ENCODE peak calls at places on chromosome 4, in four cellular contexts. K is brain microvascular endothelial cell, P is H9, B is left ventricle myocardium inferior. Q is an unnamed sample.

GRCh38 chr4:90582087-90582486 is 454.9 kb downstream of the CCSER1 start:
- DNase-seq in K (no peak), P (no peak), B (no peak), Q (no peak)

GRCh38 chr4:8308856-8309771 is 39.6 kb downstream of the HTRA3 start:
- DNase-seq in K (no peak), P (no peak), B (peak), Q (no peak)

GRCh38 chr4:111961806-111962205 is 183.4 kb upstream of the FAM241A start:
- DNase-seq in K (no peak), P (no peak), B (no peak), Q (no peak)

GRCh38 chr4:71456841-71457240 is 118.0 kb downstream of the SLC4A4 start:
- DNase-seq in K (peak), P (no peak), B (no peak), Q (peak)

GRCh38 chr4:7168106-7168505 is 24.2 kb upstream of the SORCS2 start:
- DNase-seq in K (no peak), P (peak), B (no peak), Q (no peak)

GRCh38 chr4:139403457-139403856 is 50.5 kb upstream of the RAB33B start:
- DNase-seq in K (no peak), P (no peak), B (no peak), Q (no peak)

GRCh38 chr4:175705407-175705806 is 106.7 kb downstream of the GPM6A start:
- DNase-seq in K (peak), P (peak), B (no peak), Q (peak)

GRCh38 chr4:61277785-61278184 is 77.7 kb downstream of the ADGRL3 start:
- DNase-seq in K (peak), P (no peak), B (no peak), Q (no peak)

GRCh38 chr4:28277931-28278330 is 1417.3 kb downstream of the STIM2 start:
- DNase-seq in K (no peak), P (no peak), B (no peak), Q (no peak)

GRCh38 chr4:148737071-148737470 is 294.9 kb upstream of the NR3C2 start:
- DNase-seq in K (no peak), P (no peak), B (no peak), Q (no peak)

GRCh38 chr4:130534651-130535050 is 1438.7 kb downstream of the C4orf33 start:
- DNase-seq in K (no peak), P (no peak), B (no peak), Q (no peak)

GRCh38 chr4:159446266-159446976 is 343.5 kb downstream of the RAPGEF2 start:
- DNase-seq in K (peak), P (peak), B (no peak), Q (no peak)

GRCh38 chr4:186957952-186958555 is 234.4 kb upstream of the FAT1 start:
- DNase-seq in K (no peak), P (no peak), B (no peak), Q (no peak)

GRCh38 chr4:163548481-163549243 is 54.2 kb downstream of the TMA16 start:
- DNase-seq in K (peak), P (no peak), B (no peak), Q (no peak)

GRCh38 chr4:168960716-168961115 is 49.3 kb downstream of the CBR4 start:
- DNase-seq in K (no peak), P (no peak), B (no peak), Q (no peak)
- H3K27ac ChIP-seq in K (no peak), P (no peak), B (no peak), Q (no peak)

DNA sequence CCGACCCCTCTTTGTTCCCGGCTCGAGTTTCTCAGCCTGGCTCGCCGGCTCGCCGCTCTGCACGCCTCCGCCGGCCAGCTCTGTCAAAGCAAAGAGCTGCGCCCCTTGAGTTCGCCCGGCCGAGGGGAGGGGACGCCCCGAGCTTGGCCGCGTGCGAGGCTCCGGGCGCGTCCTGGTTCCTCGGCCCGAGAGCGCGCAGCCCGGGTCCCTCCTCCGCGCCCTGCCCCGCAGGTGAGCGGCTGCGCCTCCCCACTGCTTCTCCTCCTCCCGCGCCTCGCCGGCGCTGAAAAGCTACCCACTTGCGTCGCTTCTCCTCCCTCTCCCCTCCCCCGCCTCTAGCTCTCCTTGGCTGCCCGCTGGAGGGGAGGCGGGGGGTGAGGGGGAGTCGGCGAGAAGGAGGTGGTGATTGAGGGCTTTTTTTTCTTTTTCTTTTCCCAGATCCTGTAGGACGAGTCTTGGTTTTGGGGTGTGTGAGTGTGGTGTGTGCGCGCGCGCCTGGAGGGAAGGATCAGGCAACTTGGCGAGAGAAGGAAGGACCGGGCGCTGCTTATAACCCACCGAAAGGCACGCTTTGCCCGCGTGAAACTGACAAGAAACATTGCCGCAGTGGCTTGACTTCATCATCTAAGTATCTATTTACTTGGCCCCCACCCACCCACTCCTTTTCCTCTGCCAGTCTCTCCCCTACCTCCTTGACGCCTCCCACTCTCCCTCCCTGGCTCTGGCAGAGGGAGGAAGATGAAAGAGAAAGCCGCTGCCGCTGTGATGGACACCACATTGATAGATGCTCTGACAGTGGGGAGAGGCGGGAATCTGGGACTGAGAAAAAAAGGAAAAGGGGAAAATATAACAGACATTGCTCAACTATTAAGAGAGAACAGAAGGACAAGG is at the start of gene LEF1:
- DNase-seq in K (peak), P (peak), B (no peak), Q (no peak)
- H3K27ac ChIP-seq in K (no peak), P (no peak), B (no peak), Q (peak)

DNA sequence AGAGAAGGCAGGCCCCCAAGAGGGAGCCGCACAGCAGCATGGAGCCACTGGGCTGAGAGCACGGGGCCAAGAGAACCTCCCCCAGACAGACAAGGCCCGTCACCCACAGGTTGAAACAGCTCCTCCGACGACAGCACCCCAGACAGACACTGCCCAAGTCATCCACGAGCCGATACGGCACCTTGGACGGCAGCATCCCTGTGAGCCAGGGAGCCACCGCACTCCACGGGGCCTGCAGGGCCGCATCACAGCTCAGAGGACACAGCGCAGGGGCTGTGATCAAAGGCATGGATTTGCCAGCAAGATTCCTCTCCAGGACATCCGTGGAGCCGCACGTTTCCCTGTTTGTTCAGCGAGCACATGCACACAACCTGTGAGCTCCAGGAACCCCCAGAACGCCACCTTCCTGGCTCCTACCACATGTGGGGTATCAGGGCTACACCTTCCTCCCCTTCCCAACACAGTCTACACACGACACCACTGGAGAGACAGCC is 3.9 kb downstream of the CTBP1 start:
- DNase-seq in K (no peak), P (no peak), B (no peak), Q (no peak)
- H3K27ac ChIP-seq in K (no peak), P (no peak), B (no peak), Q (no peak)

DNA sequence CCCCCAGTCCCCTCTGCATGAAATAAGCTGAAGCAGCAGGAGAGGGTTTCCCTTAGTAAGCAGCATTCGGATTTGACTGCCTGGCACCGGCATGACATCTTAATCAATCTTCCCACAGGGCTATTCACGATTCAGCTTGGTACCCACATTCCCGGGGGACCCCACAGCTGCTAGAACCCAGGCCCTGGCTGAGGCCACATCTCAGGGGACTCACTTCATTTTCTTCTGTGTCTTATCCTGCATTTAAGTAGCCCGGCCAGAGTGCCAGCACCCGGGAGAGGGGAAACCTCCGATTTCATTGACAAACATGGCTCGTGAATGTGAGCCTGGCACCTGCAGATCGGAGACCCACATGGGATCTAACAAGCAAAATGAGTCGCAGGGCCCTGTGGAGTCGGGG is 52.3 kb upstream of the CRMP1 start:
- DNase-seq in K (no peak), P (no peak), B (no peak), Q (no peak)
- H3K27ac ChIP-seq in K (no peak), P (no peak), B (no peak), Q (no peak)

DNA sequence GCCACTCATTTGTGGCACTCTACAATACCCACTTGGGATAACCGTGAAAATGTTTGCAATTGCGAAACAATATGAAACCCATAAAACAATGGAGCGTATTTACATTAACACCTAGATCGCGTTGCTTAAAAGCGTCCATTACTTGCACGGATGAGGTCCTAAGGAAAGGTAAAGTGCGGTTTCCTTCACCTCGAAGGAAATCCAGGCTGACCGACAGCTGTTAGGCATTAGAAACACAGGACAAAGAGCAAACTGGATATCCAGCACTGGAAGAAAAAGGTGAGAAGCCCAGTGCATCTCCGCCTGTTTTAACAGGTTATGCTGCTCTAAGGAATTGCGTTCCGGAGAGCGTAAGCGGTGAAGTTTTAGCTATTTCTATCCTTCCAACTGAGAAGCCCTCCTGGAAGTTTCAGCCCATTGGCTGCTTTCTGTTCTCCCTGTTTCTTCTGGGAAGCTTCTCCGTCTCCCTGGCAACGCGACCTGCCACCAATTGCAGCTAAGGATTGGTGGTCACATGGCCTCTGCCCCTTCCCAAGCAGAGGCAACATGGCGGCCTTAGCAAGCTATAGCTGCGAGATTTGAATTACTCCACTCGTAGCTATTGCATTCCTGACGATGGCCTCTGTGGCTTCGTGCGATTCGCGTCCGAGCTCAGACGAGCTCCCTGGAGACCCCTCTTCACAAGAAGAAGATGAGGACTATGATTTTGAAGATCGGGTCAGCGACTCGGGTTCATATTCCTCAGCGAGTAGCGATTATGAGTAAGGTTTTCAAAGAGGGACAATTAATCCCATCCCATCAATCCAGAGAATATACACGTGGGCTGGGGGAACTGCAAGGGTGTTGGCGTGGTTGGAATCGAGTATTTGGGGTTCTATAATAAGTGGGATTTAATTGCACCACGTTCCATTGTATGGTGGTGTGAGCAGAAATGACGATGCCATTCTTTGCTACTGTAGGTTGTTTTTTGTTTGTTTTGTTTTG is at the start of gene INTU:
- DNase-seq in K (peak), P (peak), B (peak), Q (peak)
- H3K27ac ChIP-seq in K (peak), P (peak), B (peak), Q (peak)

GRCh38 chr4:137967480-137968190 is 274.5 kb downstream of the SLC7A11 start:
- DNase-seq in K (peak), P (no peak), B (no peak), Q (no peak)

DNA sequence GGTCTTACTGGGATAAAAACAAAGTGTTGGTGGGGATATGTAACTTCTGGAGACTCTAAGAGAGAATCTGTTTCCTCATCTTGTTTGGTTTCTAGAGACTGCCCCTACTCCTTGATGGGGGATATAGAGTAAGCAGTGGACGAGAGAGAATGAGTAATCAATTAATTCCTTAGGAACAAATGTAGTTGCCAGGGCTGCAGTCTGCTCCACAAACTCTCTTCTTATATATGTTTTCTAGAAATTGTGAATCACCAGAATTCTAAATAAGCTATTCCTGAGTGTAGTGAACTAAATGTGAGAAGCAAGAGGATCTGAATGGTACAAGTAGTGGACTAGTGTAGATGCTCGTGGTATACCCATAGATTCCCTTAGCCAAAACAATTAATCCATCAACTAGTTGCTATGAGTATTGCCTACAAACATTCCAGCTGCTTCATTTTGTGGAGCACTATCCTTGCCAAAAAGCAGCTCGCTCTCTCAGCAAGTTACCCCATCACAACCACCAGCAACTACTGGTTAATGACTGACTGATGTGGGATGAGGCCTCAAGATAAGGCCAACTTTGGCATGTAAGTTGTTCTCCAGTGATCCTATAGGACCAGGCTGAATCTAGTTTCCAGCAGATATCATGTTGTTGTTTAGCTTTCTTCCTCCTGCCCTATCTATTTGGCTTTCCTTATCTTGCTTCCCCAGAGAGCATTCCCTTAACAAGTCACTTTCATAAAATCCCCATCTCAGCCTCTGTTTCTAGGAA is 273.0 kb downstream of the SLC7A11 start:
- DNase-seq in K (no peak), P (no peak), B (no peak), Q (no peak)
- H3K27ac ChIP-seq in K (no peak), P (no peak), B (no peak), Q (no peak)

Q was measured in caudate nucleus.